ENCODE peak calls at places on chromosomes 6 and 20, in five cellular contexts. One of them, this sample, is unnamed.

GRCh38 chr6:45650527-45651135 is 272.9 kb upstream of the SUPT3H start:
- DNase-seq in astrocyte: peak
- DNase-seq in adrenal gland: no peak
- DNase-seq in psoas muscle: no peak
- DNase-seq in stomach: no peak
- DNase-seq in this sample: no peak

GRCh38 chr20:33549229-33549628 is 59.3 kb downstream of the CBFA2T2 start:
- DNase-seq in astrocyte: no peak
- DNase-seq in adrenal gland: no peak
- DNase-seq in psoas muscle: no peak
- DNase-seq in stomach: no peak
- DNase-seq in this sample: no peak

GRCh38 chr6:111484655-111484974 is 1.6 kb upstream of the REV3L start:
- DNase-seq in astrocyte: no peak
- DNase-seq in adrenal gland: no peak
- DNase-seq in psoas muscle: no peak
- DNase-seq in stomach: no peak
- DNase-seq in this sample: no peak

GRCh38 chr20:36102809-36103596 is 51.5 kb upstream of the EPB41L1 start:
- DNase-seq in astrocyte: no peak
- DNase-seq in adrenal gland: no peak
- DNase-seq in psoas muscle: no peak
- DNase-seq in stomach: peak
- DNase-seq in this sample: no peak

GRCh38 chr6:47251396-47251795 is 58.3 kb downstream of the TNFRSF21 start:
- DNase-seq in astrocyte: no peak
- DNase-seq in adrenal gland: no peak
- DNase-seq in psoas muscle: no peak
- DNase-seq in stomach: no peak
- DNase-seq in this sample: no peak

GRCh38 chr6:119284861-119285521 is 64.6 kb downstream of the MAN1A1 start:
- DNase-seq in astrocyte: no peak
- DNase-seq in adrenal gland: no peak
- DNase-seq in psoas muscle: no peak
- DNase-seq in stomach: no peak
- DNase-seq in this sample: no peak

GRCh38 chr6:54980511-54981275 is 134.1 kb downstream of the FAM83B start:
- DNase-seq in astrocyte: peak
- DNase-seq in adrenal gland: no peak
- DNase-seq in psoas muscle: no peak
- DNase-seq in stomach: no peak
- DNase-seq in this sample: peak

GRCh38 chr20:54140927-54141566 is 32.7 kb downstream of the CYP24A1 start:
- DNase-seq in astrocyte: peak
- DNase-seq in adrenal gland: no peak
- DNase-seq in psoas muscle: no peak
- DNase-seq in stomach: no peak
- DNase-seq in this sample: no peak

GRCh38 chr6:118908441-118908840 is 14.5 kb downstream of the ASF1A start:
- DNase-seq in astrocyte: peak
- DNase-seq in adrenal gland: no peak
- DNase-seq in psoas muscle: no peak
- DNase-seq in stomach: no peak
- DNase-seq in this sample: no peak

GRCh38 chr20:61256819-61257218 is 4.8 kb downstream of the CDH4 start:
- DNase-seq in astrocyte: no peak
- DNase-seq in adrenal gland: no peak
- DNase-seq in psoas muscle: no peak
- DNase-seq in stomach: no peak
- DNase-seq in this sample: no peak

GRCh38 chr6:136526196-136526930 is 23.9 kb downstream of the MAP7 start:
- DNase-seq in astrocyte: peak
- DNase-seq in adrenal gland: peak
- DNase-seq in psoas muscle: peak
- DNase-seq in stomach: peak
- DNase-seq in this sample: no peak

GRCh38 chr6:69555239-69555638 is 241.6 kb downstream of the LMBRD1 start:
- DNase-seq in astrocyte: no peak
- DNase-seq in adrenal gland: no peak
- DNase-seq in psoas muscle: no peak
- DNase-seq in stomach: no peak
- DNase-seq in this sample: no peak

GRCh38 chr6:131960371-131961133 is 9.4 kb upstream of the CCN2 start:
- DNase-seq in astrocyte: no peak
- DNase-seq in adrenal gland: no peak
- DNase-seq in psoas muscle: no peak
- DNase-seq in stomach: no peak
- DNase-seq in this sample: no peak

GRCh38 chr20:36162272-36162966 is 7.9 kb downstream of the EPB41L1 start:
- DNase-seq in astrocyte: no peak
- DNase-seq in adrenal gland: peak
- DNase-seq in psoas muscle: no peak
- DNase-seq in stomach: no peak
- DNase-seq in this sample: no peak

GRCh38 chr20:1800777-1801176 is 94.4 kb upstream of the SIRPA start:
- DNase-seq in astrocyte: peak
- DNase-seq in adrenal gland: no peak
- DNase-seq in psoas muscle: no peak
- DNase-seq in stomach: no peak
- DNase-seq in this sample: no peak

GRCh38 chr6:18509871-18510643 is 122.9 kb downstream of the RNF144B start:
- DNase-seq in astrocyte: peak
- DNase-seq in adrenal gland: no peak
- DNase-seq in psoas muscle: no peak
- DNase-seq in stomach: no peak
- DNase-seq in this sample: no peak

GRCh38 chr6:163830641-163831040 is 416.1 kb downstream of the QKI start:
- DNase-seq in astrocyte: no peak
- DNase-seq in adrenal gland: no peak
- DNase-seq in psoas muscle: no peak
- DNase-seq in stomach: no peak
- DNase-seq in this sample: no peak

GRCh38 chr6:130143709-130144108 is 79.0 kb downstream of the SAMD3 start:
- DNase-seq in astrocyte: no peak
- DNase-seq in adrenal gland: peak
- DNase-seq in psoas muscle: no peak
- DNase-seq in stomach: no peak
- DNase-seq in this sample: no peak

GRCh38 chr20:62603021-62603906 is 39.0 kb upstream of the SLCO4A1 start:
- DNase-seq in astrocyte: peak
- DNase-seq in adrenal gland: peak
- DNase-seq in psoas muscle: peak
- DNase-seq in stomach: peak
- DNase-seq in this sample: no peak

GRCh38 chr6:21987501-21987957 is 309.3 kb downstream of the PRL start:
- DNase-seq in astrocyte: peak
- DNase-seq in adrenal gland: peak
- DNase-seq in psoas muscle: peak
- DNase-seq in stomach: peak
- DNase-seq in this sample: peak

GRCh38 chr6:139194740-139195139 is 59.9 kb downstream of the HECA start:
- DNase-seq in astrocyte: no peak
- DNase-seq in adrenal gland: no peak
- DNase-seq in psoas muscle: no peak
- DNase-seq in stomach: no peak
- DNase-seq in this sample: no peak

GRCh38 chr6:123014835-123015234 is 18.8 kb downstream of the CLVS2 start:
- DNase-seq in astrocyte: no peak
- DNase-seq in adrenal gland: no peak
- DNase-seq in psoas muscle: no peak
- DNase-seq in stomach: no peak
- DNase-seq in this sample: no peak

GRCh38 chr6:90846824-90847223 is 260.0 kb upstream of the MAP3K7 start:
- DNase-seq in astrocyte: no peak
- DNase-seq in adrenal gland: no peak
- DNase-seq in psoas muscle: no peak
- DNase-seq in stomach: no peak
- DNase-seq in this sample: no peak

GRCh38 chr20:5918856-5919633 is 31.3 kb downstream of the TRMT6 start:
- DNase-seq in astrocyte: peak
- DNase-seq in adrenal gland: no peak
- DNase-seq in psoas muscle: no peak
- DNase-seq in stomach: no peak
- DNase-seq in this sample: no peak

GRCh38 chr6:98641929-98642328 is 192.4 kb upstream of the POU3F2 start:
- DNase-seq in astrocyte: peak
- DNase-seq in adrenal gland: no peak
- DNase-seq in psoas muscle: no peak
- DNase-seq in stomach: no peak
- DNase-seq in this sample: no peak

GRCh38 chr6:75296811-75297779 is 12.5 kb upstream of the TMEM30A start:
- DNase-seq in astrocyte: peak
- DNase-seq in adrenal gland: no peak
- DNase-seq in psoas muscle: no peak
- DNase-seq in stomach: no peak
- DNase-seq in this sample: no peak

GRCh38 chr6:168333039-168333438 is 13.5 kb upstream of the DACT2 start:
- DNase-seq in astrocyte: no peak
- DNase-seq in adrenal gland: no peak
- DNase-seq in psoas muscle: no peak
- DNase-seq in stomach: no peak
- DNase-seq in this sample: no peak

GRCh38 chr6:37838209-37838921 is 18.8 kb downstream of the ZFAND3 start:
- DNase-seq in astrocyte: no peak
- DNase-seq in adrenal gland: no peak
- DNase-seq in psoas muscle: no peak
- DNase-seq in stomach: no peak
- DNase-seq in this sample: no peak

GRCh38 chr6:170024940-170025339 is 265.9 kb downstream of the DLL1 start:
- DNase-seq in astrocyte: peak
- DNase-seq in adrenal gland: peak
- DNase-seq in psoas muscle: no peak
- DNase-seq in stomach: peak
- DNase-seq in this sample: peak

GRCh38 chr20:20037960-20038359 is 14.3 kb downstream of the CRNKL1 start:
- DNase-seq in astrocyte: peak
- DNase-seq in adrenal gland: no peak
- DNase-seq in psoas muscle: no peak
- DNase-seq in stomach: no peak
- DNase-seq in this sample: peak

GRCh38 chr6:88704980-88705379 is 258.4 kb downstream of the RNGTT start:
- DNase-seq in astrocyte: peak
- DNase-seq in adrenal gland: no peak
- DNase-seq in psoas muscle: no peak
- DNase-seq in stomach: no peak
- DNase-seq in this sample: no peak
- TF ChIP-seq CTCF in astrocyte: no peak
- TF ChIP-seq CTCF in adrenal gland: no peak
- TF ChIP-seq CTCF in psoas muscle: no peak
- TF ChIP-seq CTCF in stomach: no peak
- TF ChIP-seq CTCF in this sample: no peak

DNA sequence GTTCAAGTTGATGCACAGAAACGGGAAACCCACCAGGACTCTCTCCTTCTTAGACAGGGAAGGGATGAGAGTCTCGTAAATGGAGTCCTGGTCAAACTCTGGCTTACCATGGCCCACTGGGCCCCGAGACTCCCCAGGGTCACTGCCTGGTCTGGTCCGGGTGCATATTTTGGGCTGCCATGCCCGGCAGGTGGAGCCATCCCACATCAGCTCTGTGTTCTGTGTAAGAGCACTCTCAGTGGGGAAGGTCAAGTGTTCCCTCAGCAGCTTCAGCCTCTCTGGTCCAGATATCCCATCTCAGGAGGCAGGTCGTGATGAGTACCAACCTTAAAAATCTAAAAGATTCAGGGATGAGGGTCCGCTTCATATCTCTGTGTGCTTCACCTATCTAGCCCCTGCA is 138.8 kb downstream of the EDN3 start:
- DNase-seq in astrocyte: no peak
- DNase-seq in adrenal gland: no peak
- DNase-seq in psoas muscle: no peak
- DNase-seq in stomach: no peak
- DNase-seq in this sample: no peak
- TF ChIP-seq CTCF in astrocyte: no peak
- TF ChIP-seq CTCF in adrenal gland: no peak
- TF ChIP-seq CTCF in psoas muscle: no peak
- TF ChIP-seq CTCF in stomach: no peak
- TF ChIP-seq CTCF in this sample: no peak

DNA sequence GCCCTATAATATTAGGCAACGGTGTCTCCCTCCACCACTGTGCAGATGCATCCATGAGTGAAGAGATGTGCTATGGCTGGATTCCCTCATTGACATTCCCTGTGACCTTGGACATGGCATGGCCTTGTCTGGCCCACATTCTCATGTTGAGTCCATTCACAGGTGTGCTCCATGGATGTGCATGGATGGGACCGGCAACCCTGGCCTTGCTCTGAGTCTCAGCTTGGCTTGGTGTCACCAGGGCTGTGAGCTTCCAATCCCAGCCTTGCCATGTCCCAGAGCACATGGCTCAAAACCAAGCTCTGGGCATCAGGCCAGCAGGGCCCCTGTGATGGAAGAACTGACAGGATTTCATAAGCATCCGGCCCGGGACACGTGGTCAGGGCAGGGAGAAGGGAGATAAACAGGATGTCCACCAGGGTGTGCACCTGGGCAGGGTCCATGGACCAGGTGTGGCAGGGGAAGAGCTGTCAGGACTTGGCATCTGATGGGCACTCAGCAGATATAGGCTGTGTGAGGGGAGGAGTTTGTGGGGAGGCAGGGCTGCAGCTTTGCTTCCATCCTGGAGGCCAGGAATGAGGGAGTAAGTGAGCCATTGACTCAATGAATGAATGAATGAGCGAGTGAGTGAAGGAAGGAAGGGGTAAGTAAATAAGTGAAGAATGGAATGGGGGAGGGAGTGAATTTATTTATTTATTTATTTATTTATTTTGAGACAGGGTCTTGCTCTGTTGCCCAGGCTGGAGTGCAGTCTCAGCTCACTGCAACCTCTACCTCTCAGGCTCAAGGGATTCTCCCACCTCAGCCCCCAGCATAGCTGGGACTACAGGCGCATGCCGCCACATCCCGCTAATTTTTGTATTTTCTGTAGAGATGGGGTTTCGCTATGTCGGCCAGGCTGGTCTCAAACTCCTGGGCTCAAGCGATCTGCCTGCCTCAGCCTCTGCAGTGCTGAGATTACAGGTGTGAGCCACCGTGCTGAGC is 15.7 kb downstream of the NRSN2 start:
- DNase-seq in astrocyte: no peak
- DNase-seq in adrenal gland: peak
- DNase-seq in psoas muscle: peak
- DNase-seq in stomach: peak
- DNase-seq in this sample: no peak
- TF ChIP-seq CTCF in astrocyte: no peak
- TF ChIP-seq CTCF in adrenal gland: peak
- TF ChIP-seq CTCF in psoas muscle: peak
- TF ChIP-seq CTCF in stomach: no peak
- TF ChIP-seq CTCF in this sample: peak

DNA sequence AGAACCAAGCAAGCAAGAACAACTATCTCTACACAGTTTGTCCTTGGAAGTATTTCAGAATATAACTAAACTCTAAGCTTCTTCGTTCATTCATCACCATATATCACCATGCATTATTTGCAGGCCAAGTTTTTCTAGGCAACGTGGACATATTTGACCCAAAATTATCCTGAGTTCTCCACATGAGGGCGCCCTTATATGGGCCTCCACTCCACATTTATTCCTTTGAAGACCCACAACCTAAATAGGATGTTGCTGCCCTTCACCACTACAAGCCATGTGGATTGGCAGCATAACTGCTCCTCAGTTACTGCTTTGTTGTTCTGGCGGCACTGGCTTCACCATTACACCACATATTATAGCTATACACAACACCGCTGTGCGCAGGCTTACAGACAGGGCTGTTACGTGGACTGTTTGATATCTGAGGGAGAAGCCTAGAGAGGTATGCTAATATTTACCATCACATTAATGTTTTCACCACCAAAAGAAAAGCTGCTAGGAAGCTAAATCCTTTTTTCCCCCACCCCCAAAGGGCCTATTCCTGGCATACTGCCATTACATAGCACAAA is 411.8 kb downstream of the C6orf118 start:
- DNase-seq in astrocyte: no peak
- DNase-seq in adrenal gland: no peak
- DNase-seq in psoas muscle: no peak
- DNase-seq in stomach: no peak
- DNase-seq in this sample: no peak
- TF ChIP-seq CTCF in astrocyte: no peak
- TF ChIP-seq CTCF in adrenal gland: no peak
- TF ChIP-seq CTCF in psoas muscle: no peak
- TF ChIP-seq CTCF in stomach: no peak
- TF ChIP-seq CTCF in this sample: no peak

This sample was measured in AG09319.